ENCODE peak calls at places on chromosomes 1 and 21, in eight cellular contexts. One of them, this sample, is unnamed.

GRCh38 chr1:204435246-204435885 is 23.7 kb upstream of the PPP1R15B start:
- DNase-seq in AG08396: no peak
- DNase-seq in astrocyte of the hippocampus: no peak
- DNase-seq in MM.1S: no peak
- DNase-seq in NCI-H526: no peak
- DNase-seq in NCI-H2081: no peak
- DNase-seq in LHCN-M2: peak
- DNase-seq in NT2/D1: no peak
- DNase-seq in this sample: no peak

GRCh38 chr21:28953247-28953646 is 39.4 kb downstream of the LTN1 start:
- DNase-seq in NT2/D1: no peak
- DNase-seq in AG08396: no peak
- DNase-seq in NCI-H2081: no peak
- DNase-seq in NCI-H526: no peak
- DNase-seq in LHCN-M2: no peak
- DNase-seq in MM.1S: no peak
- DNase-seq in astrocyte of the hippocampus: no peak
- DNase-seq in this sample: no peak

GRCh38 chr1:187949567-187949966 is 1120.8 kb downstream of the PLA2G4A start:
- DNase-seq in NT2/D1: no peak
- DNase-seq in astrocyte of the hippocampus: no peak
- DNase-seq in LHCN-M2: no peak
- DNase-seq in AG08396: no peak
- DNase-seq in NCI-H2081: no peak
- DNase-seq in NCI-H526: no peak
- DNase-seq in MM.1S: no peak
- DNase-seq in this sample: no peak

GRCh38 chr21:44932366-44933181 is 7.3 kb upstream of the SLX9 start:
- DNase-seq in NCI-H526: no peak
- DNase-seq in AG08396: peak
- DNase-seq in NT2/D1: no peak
- DNase-seq in NCI-H2081: no peak
- DNase-seq in LHCN-M2: no peak
- DNase-seq in astrocyte of the hippocampus: peak
- DNase-seq in MM.1S: no peak
- DNase-seq in this sample: no peak

GRCh38 chr1:20233866-20234265 is 47.5 kb upstream of the PLA2G2C start:
- DNase-seq in AG08396: no peak
- DNase-seq in NCI-H526: no peak
- DNase-seq in astrocyte of the hippocampus: no peak
- DNase-seq in MM.1S: no peak
- DNase-seq in NT2/D1: no peak
- DNase-seq in NCI-H2081: no peak
- DNase-seq in LHCN-M2: no peak
- DNase-seq in this sample: no peak

GRCh38 chr1:3133671-3134070 is 64.7 kb downstream of the PRDM16 start:
- DNase-seq in LHCN-M2: no peak
- DNase-seq in MM.1S: no peak
- DNase-seq in NCI-H526: no peak
- DNase-seq in astrocyte of the hippocampus: no peak
- DNase-seq in AG08396: peak
- DNase-seq in NT2/D1: no peak
- DNase-seq in NCI-H2081: no peak
- DNase-seq in this sample: no peak

GRCh38 chr1:85663382-85663781 is 44.9 kb downstream of the ZNHIT6 start:
- DNase-seq in NCI-H2081: no peak
- DNase-seq in astrocyte of the hippocampus: no peak
- DNase-seq in LHCN-M2: no peak
- DNase-seq in MM.1S: no peak
- DNase-seq in NCI-H526: no peak
- DNase-seq in NT2/D1: no peak
- DNase-seq in AG08396: no peak
- DNase-seq in this sample: no peak

GRCh38 chr1:9852410-9853301 is 28.9 kb upstream of the CLSTN1 start:
- DNase-seq in MM.1S: no peak
- DNase-seq in NCI-H2081: no peak
- DNase-seq in NCI-H526: no peak
- DNase-seq in astrocyte of the hippocampus: peak
- DNase-seq in LHCN-M2: peak
- DNase-seq in NT2/D1: no peak
- DNase-seq in AG08396: peak
- DNase-seq in this sample: no peak

GRCh38 chr1:50570064-50570463 is 146.8 kb upstream of the DMRTA2 start:
- DNase-seq in NCI-H2081: peak
- DNase-seq in MM.1S: no peak
- DNase-seq in astrocyte of the hippocampus: peak
- DNase-seq in LHCN-M2: peak
- DNase-seq in AG08396: peak
- DNase-seq in NT2/D1: no peak
- DNase-seq in NCI-H526: no peak
- DNase-seq in this sample: no peak

GRCh38 chr21:45767071-45768006 is 123.8 kb downstream of the PCBP3 start:
- DNase-seq in astrocyte of the hippocampus: peak
- DNase-seq in NCI-H526: no peak
- DNase-seq in NT2/D1: no peak
- DNase-seq in AG08396: peak
- DNase-seq in LHCN-M2: peak
- DNase-seq in MM.1S: no peak
- DNase-seq in NCI-H2081: no peak
- DNase-seq in this sample: no peak

GRCh38 chr1:54287821-54288220 is 87.9 kb downstream of the MRPL37 start:
- DNase-seq in LHCN-M2: peak
- DNase-seq in NCI-H2081: no peak
- DNase-seq in MM.1S: no peak
- DNase-seq in NT2/D1: no peak
- DNase-seq in AG08396: peak
- DNase-seq in astrocyte of the hippocampus: no peak
- DNase-seq in NCI-H526: no peak
- DNase-seq in this sample: no peak

GRCh38 chr1:226004396-226004795 is 5.3 kb upstream of the SDE2 start:
- DNase-seq in NT2/D1: no peak
- DNase-seq in AG08396: no peak
- DNase-seq in NCI-H526: no peak
- DNase-seq in astrocyte of the hippocampus: no peak
- DNase-seq in LHCN-M2: no peak
- DNase-seq in NCI-H2081: no peak
- DNase-seq in MM.1S: no peak
- DNase-seq in this sample: no peak

GRCh38 chr1:198519639-198520501 is 20.6 kb downstream of the ATP6V1G3 start:
- DNase-seq in NT2/D1: no peak
- DNase-seq in MM.1S: no peak
- DNase-seq in AG08396: no peak
- DNase-seq in NCI-H2081: no peak
- DNase-seq in astrocyte of the hippocampus: no peak
- DNase-seq in NCI-H526: no peak
- DNase-seq in LHCN-M2: no peak
- DNase-seq in this sample: no peak

GRCh38 chr1:48878191-48878940 is 101.7 kb upstream of the BEND5 start:
- DNase-seq in MM.1S: no peak
- DNase-seq in LHCN-M2: peak
- DNase-seq in NCI-H526: no peak
- DNase-seq in NCI-H2081: no peak
- DNase-seq in AG08396: no peak
- DNase-seq in NT2/D1: no peak
- DNase-seq in astrocyte of the hippocampus: peak
- DNase-seq in this sample: no peak

GRCh38 chr1:228011721-228012311 is 5.0 kb downstream of the WNT3A start:
- DNase-seq in AG08396: no peak
- DNase-seq in NCI-H2081: no peak
- DNase-seq in LHCN-M2: no peak
- DNase-seq in NCI-H526: no peak
- DNase-seq in astrocyte of the hippocampus: no peak
- DNase-seq in NT2/D1: no peak
- DNase-seq in MM.1S: no peak
- DNase-seq in this sample: no peak

GRCh38 chr1:243850013-243850367 is at the start of gene AKT3:
- DNase-seq in astrocyte of the hippocampus: no peak
- DNase-seq in NCI-H2081: no peak
- DNase-seq in AG08396: no peak
- DNase-seq in LHCN-M2: no peak
- DNase-seq in NT2/D1: peak
- DNase-seq in MM.1S: no peak
- DNase-seq in NCI-H526: no peak
- DNase-seq in this sample: no peak

GRCh38 chr1:59015708-59016107 is 231.9 kb upstream of the JUN start:
- DNase-seq in NT2/D1: no peak
- DNase-seq in NCI-H2081: no peak
- DNase-seq in MM.1S: no peak
- DNase-seq in AG08396: peak
- DNase-seq in NCI-H526: no peak
- DNase-seq in LHCN-M2: peak
- DNase-seq in astrocyte of the hippocampus: peak
- DNase-seq in this sample: no peak

GRCh38 chr1:178639326-178639725 is 85.7 kb upstream of the RALGPS2 start:
- DNase-seq in AG08396: no peak
- DNase-seq in NCI-H526: no peak
- DNase-seq in LHCN-M2: no peak
- DNase-seq in astrocyte of the hippocampus: no peak
- DNase-seq in NT2/D1: no peak
- DNase-seq in MM.1S: no peak
- DNase-seq in NCI-H2081: no peak
- DNase-seq in this sample: no peak

GRCh38 chr1:229620876-229621275 is 5.0 kb downstream of the TAF5L start:
- DNase-seq in NCI-H526: no peak
- DNase-seq in LHCN-M2: peak
- DNase-seq in MM.1S: no peak
- DNase-seq in NCI-H2081: no peak
- DNase-seq in NT2/D1: no peak
- DNase-seq in astrocyte of the hippocampus: no peak
- DNase-seq in AG08396: peak
- DNase-seq in this sample: no peak

GRCh38 chr1:200733907-200734306 is 4.8 kb upstream of the CAMSAP2 start:
- DNase-seq in MM.1S: no peak
- DNase-seq in NT2/D1: no peak
- DNase-seq in NCI-H526: no peak
- DNase-seq in astrocyte of the hippocampus: peak
- DNase-seq in AG08396: no peak
- DNase-seq in NCI-H2081: no peak
- DNase-seq in LHCN-M2: no peak
- DNase-seq in this sample: no peak

GRCh38 chr1:64906447-64906846 is 59.9 kb downstream of the JAK1 start:
- DNase-seq in astrocyte of the hippocampus: no peak
- DNase-seq in LHCN-M2: no peak
- DNase-seq in MM.1S: no peak
- DNase-seq in NCI-H2081: no peak
- DNase-seq in AG08396: no peak
- DNase-seq in NT2/D1: no peak
- DNase-seq in NCI-H526: no peak
- DNase-seq in this sample: no peak

GRCh38 chr21:36541721-36542139 is 61.8 kb upstream of the CLDN14 start:
- DNase-seq in NCI-H526: no peak
- DNase-seq in NCI-H2081: no peak
- DNase-seq in LHCN-M2: no peak
- DNase-seq in astrocyte of the hippocampus: no peak
- DNase-seq in AG08396: no peak
- DNase-seq in NT2/D1: no peak
- DNase-seq in MM.1S: no peak
- DNase-seq in this sample: no peak

GRCh38 chr1:218397752-218398339 is 52.7 kb downstream of the TGFB2 start:
- DNase-seq in MM.1S: no peak
- DNase-seq in astrocyte of the hippocampus: peak
- DNase-seq in NCI-H2081: no peak
- DNase-seq in AG08396: no peak
- DNase-seq in NCI-H526: no peak
- DNase-seq in LHCN-M2: no peak
- DNase-seq in NT2/D1: no peak
- DNase-seq in this sample: no peak

GRCh38 chr1:24894002-24894401 is 36.1 kb downstream of the RUNX3 start:
- DNase-seq in LHCN-M2: no peak
- DNase-seq in MM.1S: no peak
- DNase-seq in AG08396: no peak
- DNase-seq in astrocyte of the hippocampus: no peak
- DNase-seq in NT2/D1: no peak
- DNase-seq in NCI-H2081: no peak
- DNase-seq in NCI-H526: no peak
- DNase-seq in this sample: no peak

GRCh38 chr1:100683448-100684349 is 35.8 kb upstream of the VCAM1 start:
- DNase-seq in NCI-H2081: no peak
- DNase-seq in NCI-H526: no peak
- DNase-seq in LHCN-M2: no peak
- DNase-seq in NT2/D1: no peak
- DNase-seq in astrocyte of the hippocampus: no peak
- DNase-seq in MM.1S: no peak
- DNase-seq in AG08396: no peak
- DNase-seq in this sample: no peak

GRCh38 chr1:203273869-203274602 is 31.3 kb upstream of the BTG2 start:
- DNase-seq in astrocyte of the hippocampus: no peak
- DNase-seq in LHCN-M2: peak
- DNase-seq in AG08396: no peak
- DNase-seq in NT2/D1: no peak
- DNase-seq in MM.1S: peak
- DNase-seq in NCI-H526: no peak
- DNase-seq in NCI-H2081: no peak
- DNase-seq in this sample: no peak

GRCh38 chr1:163069655-163070277 is 605 bp downstream of the RGS4 start:
- DNase-seq in LHCN-M2: no peak
- DNase-seq in NCI-H2081: no peak
- DNase-seq in NCI-H526: no peak
- DNase-seq in astrocyte of the hippocampus: no peak
- DNase-seq in NT2/D1: no peak
- DNase-seq in AG08396: no peak
- DNase-seq in MM.1S: no peak
- DNase-seq in this sample: no peak

GRCh38 chr1:104467590-104467989 is 717.9 kb downstream of the AMY1C start:
- DNase-seq in LHCN-M2: no peak
- DNase-seq in astrocyte of the hippocampus: no peak
- DNase-seq in MM.1S: peak
- DNase-seq in NCI-H2081: no peak
- DNase-seq in NT2/D1: no peak
- DNase-seq in NCI-H526: no peak
- DNase-seq in AG08396: no peak
- DNase-seq in this sample: no peak

This sample was measured in omental fat pad.